ENCODE peak calls at places on chromosomes 11 and 22, in five cellular contexts. P is A549, J is HCT116, K is tibial nerve, E is spleen. O is an unnamed sample. For H3K4me1, the result is how much of the 10 kb centered on the place peaks cover.

GRCh38 chr22:19904174-19904856 is 37.3 kb upstream of the COMT start:
- DNase-seq in E (no peak), K (no peak), J (no peak), P (no peak), O (no peak)

GRCh38 chr22:38308791-38309498 is 8.3 kb downstream of the CSNK1E start:
- DNase-seq in K (no peak), E (peak), J (no peak), P (no peak), O (no peak)

GRCh38 chr11:15179167-15179566 is 64.4 kb downstream of the INSC start:
- DNase-seq in K (no peak), J (no peak), E (no peak), P (no peak), O (no peak)

GRCh38 chr11:109138200-109138599 is 283.8 kb upstream of the C11orf87 start:
- DNase-seq in K (no peak), P (no peak), E (no peak), J (no peak), O (no peak)

GRCh38 chr22:33746501-33746928 is 173.8 kb downstream of the LARGE1 start:
- DNase-seq in P (peak), E (no peak), J (no peak), K (no peak), O (peak)

GRCh38 chr22:17120711-17121234 is 387 bp downstream of the TMEM121B start:
- DNase-seq in K (no peak), P (no peak), J (no peak), E (no peak), O (no peak)

GRCh38 chr22:50398698-50399648 is 55.8 kb downstream of the PPP6R2 start:
- DNase-seq in J (no peak), K (no peak), E (no peak), P (peak), O (no peak)

GRCh38 chr11:118636569-118637290 is 29.3 kb downstream of the PHLDB1 start:
- DNase-seq in P (no peak), E (no peak), K (no peak), J (no peak), O (no peak)

GRCh38 chr11:115660072-115660805 is 156.0 kb upstream of the CADM1 start:
- DNase-seq in J (no peak), E (no peak), P (no peak), K (no peak), O (no peak)

GRCh38 chr11:119745112-119745511 is 16.1 kb upstream of the NECTIN1 start:
- DNase-seq in K (no peak), E (peak), J (no peak), P (no peak), O (no peak)

GRCh38 chr11:33207408-33207985 is 46.2 kb upstream of the CSTF3 start:
- DNase-seq in P (no peak), K (no peak), J (no peak), E (no peak), O (no peak)

GRCh38 chr11:110758012-110758411 is 45.8 kb upstream of the ARHGAP20 start:
- DNase-seq in E (no peak), P (no peak), J (no peak), K (no peak), O (no peak)

GRCh38 chr11:60951909-60952741 is at the start of gene SLC15A3:
- DNase-seq in J (no peak), P (no peak), E (peak), K (peak), O (peak)

GRCh38 chr11:114738954-114739353 is 60.6 kb downstream of the NXPE2 start:
- DNase-seq in J (peak), K (peak), E (no peak), P (peak), O (no peak)

GRCh38 chr22:39972656-39973055 is 12.5 kb downstream of the TMA7B start:
- DNase-seq in J (no peak), P (no peak), K (no peak), E (no peak), O (no peak)

GRCh38 chr11:98674390-98674789 is 346.4 kb upstream of the CNTN5 start:
- DNase-seq in P (no peak), K (no peak), E (no peak), J (no peak), O (no peak)

GRCh38 chr11:45757672-45758071 is 47.3 kb upstream of the SLC35C1 start:
- DNase-seq in P (no peak), J (no peak), K (no peak), E (no peak), O (no peak)

GRCh38 chr11:68312117-68312779 is at the start of gene LRP5:
- DNase-seq in P (no peak), K (no peak), J (no peak), E (no peak), O (no peak)

GRCh38 chr11:76835928-76836612 is 24.6 kb upstream of the ACER3 start:
- DNase-seq in J (no peak), P (peak), K (peak), E (no peak), O (peak)

GRCh38 chr11:41237386-41237785 is 222.1 kb downstream of the LRRC4C start:
- DNase-seq in J (no peak), K (no peak), P (no peak), E (no peak), O (no peak)

GRCh38 chr22:49807780-49808708 is 19.6 kb downstream of the BRD1 start:
- DNase-seq in P (no peak), K (no peak), J (no peak), E (no peak), O (peak)

GRCh38 chr11:46446343-46446751 is 54.8 kb upstream of the CHRM4 start:
- DNase-seq in J (no peak), E (no peak), K (no peak), P (no peak), O (no peak)

GRCh38 chr11:6327806-6328205 is 7.5 kb upstream of the CAVIN3 start:
- DNase-seq in K (no peak), P (no peak), E (no peak), J (no peak), O (no peak)

GRCh38 chr11:102064316-102064715 is 17.1 kb downstream of the CFAP300 start:
- DNase-seq in E (no peak), P (no peak), J (no peak), K (no peak), O (no peak)

GRCh38 chr11:15286465-15286864 is 171.7 kb downstream of the INSC start:
- DNase-seq in P (no peak), J (no peak), E (no peak), K (no peak), O (no peak)

GRCh38 chr22:48758021-48758561 is 1069.6 kb downstream of the BRD1 start:
- DNase-seq in J (no peak), K (no peak), E (peak), P (no peak), O (peak)

GRCh38 chr11:6747097-6747662 is 24.6 kb downstream of the OR2AG2 start:
- DNase-seq in J (no peak), K (no peak), P (no peak), E (no peak), O (no peak)

GRCh38 chr11:97610854-97611253 is 1221.0 kb downstream of the JRKL start:
- DNase-seq in K (no peak), J (no peak), P (no peak), E (no peak), O (no peak)

GRCh38 chr22:36303874-36304273 is 50.9 kb downstream of the APOL1 start:
- DNase-seq in K (no peak), E (no peak), J (no peak), P (no peak), O (peak)

GRCh38 chr22:36301851-36302250 is 48.9 kb downstream of the APOL1 start:
- DNase-seq in J (no peak), P (no peak), E (no peak), K (no peak), O (no peak)

GRCh38 chr22:36303115-36303467 is 50.2 kb downstream of the APOL1 start:
- DNase-seq in J (no peak), P (no peak), E (no peak), K (no peak), O (no peak)

GRCh38 chr22:36301384-36301828 is 48.5 kb downstream of the APOL1 start:
- DNase-seq in E (peak), K (peak), J (peak), P (peak), O (peak)

GRCh38 chr22:36302439-36303114 is 49.6 kb downstream of the APOL1 start:
- DNase-seq in J (no peak), P (no peak), K (no peak), E (no peak), O (no peak)
- TF ChIP-seq POLR2A in J (no peak), P (no peak), K (no peak), E (no peak), O (no peak)

GRCh38 chr22:32695451-32695891 is 106.0 kb upstream of the TIMP3 start:
- DNase-seq in K (no peak), J (peak), P (peak), E (no peak), O (peak)
- H3K4me1 ChIP-seq in K (under half), J (under half), P (under half), E (under half), O (under half)

GRCh38 chr11:73218106-73218829 is at the start of gene P2RY2:
- DNase-seq in K (peak), P (peak), E (peak), J (peak), O (peak)
- TF ChIP-seq POLR2A in K (peak), P (peak), E (no peak), J (no peak), O (peak)

GRCh38 chr11:86814775-86815174 is 14.4 kb downstream of the PRSS23 start:
- DNase-seq in E (no peak), K (no peak), J (no peak), P (no peak), O (no peak)
- H3K4me1 ChIP-seq in E (under half), K (under half), J (under half), P (half or more), O (under half)

GRCh38 chr22:45999379-45999971 is 22.5 kb upstream of the WNT7B start:
- DNase-seq in E (peak), K (no peak), J (no peak), P (no peak), O (peak)

GRCh38 chr22:45998638-45999378 is 21.8 kb upstream of the WNT7B start:
- DNase-seq in E (peak), J (no peak), K (no peak), P (no peak), O (peak)

GRCh38 chr22:46001426-46002106 is 24.6 kb upstream of the WNT7B start:
- DNase-seq in J (no peak), P (no peak), K (no peak), E (peak), O (no peak)

GRCh38 chr22:46001046-46001425 is 24.1 kb upstream of the WNT7B start:
- DNase-seq in E (peak), J (no peak), P (no peak), K (no peak), O (no peak)

GRCh38 chr22:46000081-46001027 is 23.4 kb upstream of the WNT7B start:
- DNase-seq in J (no peak), K (no peak), E (peak), P (no peak), O (peak)
- TF ChIP-seq POLR2A in J (no peak), K (no peak), E (no peak), P (no peak), O (no peak)

DNA sequence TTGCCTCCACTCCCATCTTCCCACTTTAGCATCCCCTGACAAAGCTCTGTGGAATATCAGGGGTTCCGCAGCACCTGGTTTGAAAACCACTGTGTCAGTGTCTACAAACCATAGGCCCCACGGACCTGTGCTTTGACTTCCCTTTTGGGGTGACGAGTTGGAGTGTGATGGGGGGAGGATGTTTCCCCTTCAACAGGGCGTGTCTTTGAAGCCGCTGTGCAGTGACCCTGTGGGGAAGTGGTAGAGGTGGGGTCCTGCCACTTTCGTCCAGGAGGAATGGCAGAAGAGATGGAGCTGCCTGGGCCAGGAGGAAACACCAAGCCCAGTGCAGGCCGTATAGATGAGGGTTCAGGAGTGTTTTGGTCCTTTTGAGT is 20.9 kb downstream of the TPBGL start:
- DNase-seq in P (no peak), K (no peak), J (no peak), E (peak), O (peak)
- H3K4me1 ChIP-seq in P (under half), K (under half), J (under half), E (under half), O (under half)

GRCh38 chr22:44099696-44100095 is 75.6 kb downstream of the PARVB start:
- DNase-seq in P (no peak), E (no peak), K (no peak), J (no peak), O (no peak)
- TF ChIP-seq POLR2A in P (no peak), E (no peak), K (no peak), J (no peak), O (no peak)

DNA sequence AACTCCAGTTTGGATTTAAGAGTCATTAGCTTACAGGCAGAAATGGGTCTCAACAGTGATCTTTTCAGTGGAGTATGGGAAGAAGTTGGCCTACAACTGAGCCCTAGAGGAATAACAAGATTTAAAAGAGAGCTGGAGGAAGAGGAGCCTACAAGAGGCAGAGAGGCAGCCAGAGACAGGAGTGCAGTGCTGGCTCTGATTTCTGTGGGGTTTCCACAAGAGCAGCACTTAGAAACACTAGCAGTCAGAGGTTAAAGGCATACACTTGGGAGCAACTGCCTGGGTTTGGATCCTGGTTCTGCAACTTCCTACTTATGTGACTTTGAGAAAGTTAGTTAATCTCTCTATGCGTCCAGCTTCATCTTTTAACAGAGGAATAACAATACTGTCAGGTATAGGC is 17.9 kb downstream of the APOL5 start:
- DNase-seq in J (no peak), K (no peak), P (no peak), E (no peak), O (no peak)
- H3K4me1 ChIP-seq in J (under half), K (under half), P (under half), E (under half), O (under half)

GRCh38 chr11:2778630-2779498 is 79.1 kb upstream of the KCNQ1OT1 start:
- DNase-seq in E (peak), K (peak), P (peak), J (no peak), O (peak)
- TF ChIP-seq POLR2A in E (no peak), K (no peak), P (no peak), J (no peak), O (no peak)

O was measured in Peyer's patch.